ENCODE peak calls at places on chromosome 14, in five cellular contexts. W, C, D, X and O are unnamed samples.

GRCh38 chr14:105857816-105858675 is 331.7 kb downstream of the TMEM121 start:
- DNase-seq in W (no peak), C (no peak), D (no peak), X (no peak), O (no peak)

GRCh38 chr14:103973354-103973753 is 31.0 kb upstream of the RD3L start:
- DNase-seq in W (no peak), C (no peak), D (no peak), X (no peak), O (no peak)

GRCh38 chr14:105860615-105861580 is 334.5 kb downstream of the TMEM121 start:
- DNase-seq in W (no peak), C (no peak), D (no peak), X (no peak), O (no peak)

GRCh38 chr14:102544745-102545460 is 35.3 kb upstream of the ANKRD9 start:
- DNase-seq in W (no peak), C (no peak), D (no peak), X (no peak), O (no peak)

GRCh38 chr14:22854963-22855724 is 16.4 kb upstream of the LRP10 start:
- DNase-seq in W (no peak), C (no peak), D (peak), X (no peak), O (peak)

GRCh38 chr14:23117371-23118020 is 1.6 kb downstream of the CEBPE start:
- DNase-seq in W (no peak), C (no peak), D (peak), X (no peak), O (no peak)

GRCh38 chr14:104677506-104678332 is 11.7 kb upstream of the INF2 start:
- DNase-seq in W (peak), C (peak), D (peak), X (peak), O (peak)

GRCh38 chr14:56814468-56815074 is 4.3 kb upstream of the OTX2 start:
- DNase-seq in W (no peak), C (no peak), D (no peak), X (no peak), O (no peak)

GRCh38 chr14:61260939-61261776 is 20.0 kb downstream of the TMEM30B start:
- DNase-seq in W (peak), C (no peak), D (peak), X (no peak), O (no peak)

GRCh38 chr14:52042371-52043037 is 26.4 kb downstream of the NID2 start:
- DNase-seq in W (no peak), C (no peak), D (no peak), X (no peak), O (no peak)

GRCh38 chr14:93005135-93005813 is 82.3 kb downstream of the CHGA start:
- DNase-seq in W (no peak), C (no peak), D (peak), X (no peak), O (no peak)

GRCh38 chr14:53983112-53983511 is 26.5 kb upstream of the BMP4 start:
- DNase-seq in W (no peak), C (no peak), D (no peak), X (no peak), O (no peak)

GRCh38 chr14:81436296-81437138 is 36.4 kb upstream of the STON2 start:
- DNase-seq in W (peak), C (no peak), D (peak), X (peak), O (peak)

GRCh38 chr14:91171291-91171690 is 57.4 kb downstream of the DGLUCY start:
- DNase-seq in W (no peak), C (no peak), D (no peak), X (no peak), O (no peak)